ENCODE peak calls at places on chromosomes 1 and 21, in five cellular contexts. Z, V, Y, D and O are unnamed samples.
A peak's percentile ranks its signal among the peaks of the same experiment; 100 is the strongest.

GRCh38 chr1:162192323-162192678 is 122.8 kb downstream of the NOS1AP start:
- DNase-seq in Y (no peak), V (no peak), Z (no peak), D (no peak), O (no peak)

GRCh38 chr1:107139833-107140702 is 771 bp upstream of the NTNG1 start:
- DNase-seq in D (peak; percentile 41), Y (no peak), Z (peak; percentile 59), V (peak; percentile 35), O (peak; percentile 56)

GRCh38 chr21:24824209-24824608 is 783.1 kb downstream of the MRPL39 start:
- DNase-seq in V (no peak), D (no peak), Y (no peak), Z (no peak), O (no peak)

GRCh38 chr1:32390904-32391480 is 3.2 kb downstream of the BSDC1 start:
- DNase-seq in Z (peak; percentile 21), Y (no peak), V (peak; percentile 38), D (no peak), O (no peak)

GRCh38 chr1:206949641-206950040 is 3.4 kb upstream of the PIGR start:
- DNase-seq in D (no peak), V (no peak), Z (no peak), Y (no peak), O (no peak)

GRCh38 chr1:202329891-202330290 is 11.8 kb downstream of the UBE2T start:
- DNase-seq in V (no peak), Z (no peak), D (no peak), Y (no peak), O (no peak)

GRCh38 chr1:113662097-113662496 is 97.2 kb downstream of the PHTF1 start:
- DNase-seq in Z (no peak), Y (no peak), D (no peak), V (peak; percentile 11), O (peak; percentile 13)

GRCh38 chr1:20470174-20470573 is 15.8 kb downstream of the CAMK2N1 start:
- DNase-seq in Y (no peak), V (no peak), D (no peak), Z (no peak), O (no peak)

GRCh38 chr1:214660900-214661299 is 57.9 kb downstream of the CENPF start:
- DNase-seq in D (peak; percentile 87), Y (peak; percentile 64), V (peak; percentile 84), Z (peak; percentile 91), O (peak; percentile 96)

GRCh38 chr1:59737638-59738037 is 77.1 kb upstream of the HOOK1 start:
- DNase-seq in Y (no peak), Z (no peak), D (no peak), V (no peak), O (no peak)

DNA sequence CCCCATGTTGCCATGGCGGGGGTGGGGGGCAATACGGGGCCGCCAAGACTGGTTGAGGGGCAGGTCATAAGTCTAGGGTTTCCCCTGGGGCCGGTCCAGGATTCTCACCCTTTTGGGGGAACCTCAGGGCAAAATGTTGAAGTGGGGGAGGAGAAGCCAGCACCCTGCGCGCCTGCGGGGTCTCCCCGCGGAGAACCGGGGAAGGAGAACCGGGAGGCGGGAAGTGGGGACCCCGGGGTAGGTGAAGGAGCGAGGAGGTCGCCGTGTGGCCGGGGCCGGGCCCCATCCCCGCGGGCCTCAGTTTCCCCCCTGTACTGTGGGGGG is 334 bp upstream of the ARHGEF10L start:
- DNase-seq in Y (no peak), D (no peak), V (no peak), Z (no peak), O (no peak)
- H3K4me3 ChIP-seq in Y (peak overlapping the region; percentile 39), D (peak overlapping the region; percentile 17), V (peak overlapping the region; percentile 21), Z (peak overlapping the region; percentile 53), O (peak overlapping the region; percentile 67)

GRCh38 chr1:940121-941026 is 16.7 kb downstream of the SAMD11 start:
- DNase-seq in D (peak; percentile 59), V (peak; percentile 44), Z (peak; percentile 44), Y (no peak), O (peak; percentile 86)
- TF ChIP-seq CTCF in D (no peak), V (no peak), Z (no peak), Y (no peak), O (no peak)

GRCh38 chr21:21199342-21200102 is 201.3 kb downstream of the NCAM2 start:
- DNase-seq in D (peak; percentile 26), Z (no peak), V (no peak), Y (no peak), O (no peak)

GRCh38 chr21:21200939-21201610 is 202.9 kb downstream of the NCAM2 start:
- DNase-seq in Z (peak; percentile 65), V (peak; percentile 43), Y (no peak), D (peak; percentile 42), O (peak; percentile 67)

GRCh38 chr21:21203822-21204339 is 205.7 kb downstream of the NCAM2 start:
- DNase-seq in Y (no peak), V (no peak), D (no peak), Z (no peak), O (no peak)

GRCh38 chr21:21196848-21197247 is 198.6 kb downstream of the NCAM2 start:
- DNase-seq in V (no peak), Y (no peak), Z (no peak), D (no peak), O (no peak)

GRCh38 chr21:21200103-21200938 is 202.1 kb downstream of the NCAM2 start:
- DNase-seq in Y (peak; percentile 14), Z (peak; percentile 99), V (peak; percentile 99), D (peak; percentile 99), O (peak; percentile 100)
- H3K4me3 ChIP-seq in Y (peak overlapping the region; percentile 25), Z (peak overlapping the region; percentile 39), V (peak overlapping the region; percentile 23), D (no peak overlapping the region), O (no peak overlapping the region)

DNA sequence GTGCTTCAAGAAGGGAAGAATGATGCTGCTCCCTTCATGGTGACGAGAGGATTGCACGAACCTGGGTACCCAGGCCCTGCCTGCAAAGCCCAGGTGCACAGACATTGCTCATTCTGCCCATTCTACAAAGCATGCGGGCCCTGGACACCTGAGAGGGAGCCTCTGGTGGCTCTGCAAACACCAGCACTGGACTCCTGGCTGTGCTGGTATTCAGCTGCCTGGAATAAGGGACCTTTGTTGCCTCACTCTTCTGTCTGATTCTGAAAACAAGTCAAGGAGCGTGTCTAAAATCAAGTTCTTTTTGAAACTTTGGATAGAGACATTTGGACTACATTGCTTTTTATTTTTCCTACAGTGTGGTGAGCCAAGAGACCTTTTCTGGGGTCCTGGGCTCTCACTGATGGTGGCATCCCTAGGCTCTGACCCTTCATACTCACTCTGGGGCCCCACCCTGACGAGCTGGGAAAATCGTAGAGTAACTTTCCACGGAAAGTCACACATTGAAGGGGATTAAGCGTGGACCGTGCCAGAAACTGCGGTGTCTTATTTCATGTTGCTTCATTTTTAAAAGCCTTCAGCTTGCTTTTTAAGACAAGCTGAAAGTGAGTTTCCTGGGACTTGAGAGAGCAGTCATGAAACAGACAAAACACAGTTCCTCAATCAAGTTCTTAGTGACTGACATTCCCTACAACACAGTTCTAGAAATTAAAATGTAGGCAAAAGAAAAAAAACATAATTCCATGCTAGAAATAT is 24.0 kb downstream of the ABCA4 start:
- DNase-seq in Y (peak; percentile 38), V (no peak), D (peak; percentile 44), Z (peak; percentile 49), O (peak; percentile 84)
- TF ChIP-seq CTCF in Y (no peak), V (no peak), D (no peak), Z (no peak), O (peak; percentile 25)

DNA sequence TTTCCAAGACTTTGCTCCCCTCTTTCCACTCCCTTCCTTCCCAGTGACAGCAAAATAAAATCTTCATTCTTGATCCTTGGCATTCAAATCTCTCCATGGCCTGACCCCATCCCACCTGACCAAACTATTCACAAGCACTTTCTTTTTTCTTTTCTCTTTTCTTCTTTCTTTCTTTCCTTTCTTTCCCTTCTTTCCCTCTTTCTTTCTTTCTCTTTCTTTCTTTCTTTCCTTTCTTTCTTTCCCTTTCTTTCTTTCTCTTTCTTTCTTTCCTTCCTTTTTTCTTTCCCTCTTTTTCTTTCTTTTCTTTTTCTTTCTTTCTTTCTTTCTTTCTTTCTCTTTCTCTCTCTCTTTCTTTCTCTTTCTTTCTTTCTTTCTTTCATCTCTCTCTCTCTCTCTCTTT is 207.1 kb downstream of the ADGRL2 start:
- DNase-seq in Z (no peak), D (no peak), V (no peak), Y (no peak), O (no peak)
- H3K4me3 ChIP-seq in Z (no peak overlapping the region), D (no peak overlapping the region), V (no peak overlapping the region), Y (no peak overlapping the region), O (no peak overlapping the region)